ENCODE peak calls at places on chromosomes 12 and 14, in six cellular contexts. I, W, V, B, P and U are unnamed samples.

GRCh38 chr14:93536945-93537344 is 106.2 kb downstream of the UNC79 start:
- DNase-seq in I (peak; percentile 43), W (peak; percentile 68), V (peak; percentile 85), B (peak; percentile 36), P (no peak), U (no peak)

GRCh38 chr12:124557518-124558223 is 9.7 kb downstream of the NCOR2 start:
- DNase-seq in I (peak; percentile 86), W (no peak), V (peak; percentile 68), B (no peak), P (no peak), U (no peak)

GRCh38 chr12:6461401-6462233 is 8.9 kb downstream of the VAMP1 start:
- DNase-seq in I (no peak), W (no peak), V (no peak), B (no peak), P (no peak), U (peak; percentile 87)

GRCh38 chr12:49869816-49870500 is 27.1 kb upstream of the BCDIN3D start:
- DNase-seq in I (no peak), W (no peak), V (no peak), B (no peak), P (no peak), U (no peak)

GRCh38 chr14:72892879-72893635 is 844 bp downstream of the DPF3 start:
- DNase-seq in I (peak; percentile 73), W (peak; percentile 63), V (peak; percentile 66), B (peak; percentile 38), P (no peak), U (peak; percentile 15)

GRCh38 chr14:96255501-96256366 is at the start of gene BDKRB1:
- DNase-seq in I (no peak), W (no peak), V (no peak), B (peak; percentile 29), P (peak; percentile 59), U (no peak)

GRCh38 chr12:6416596-6416995 is 28.2 kb upstream of the CD27 start:
- DNase-seq in I (no peak), W (no peak), V (no peak), B (no peak), P (no peak), U (no peak)

GRCh38 chr14:96287856-96288255 is 31.8 kb downstream of the BDKRB1 start:
- DNase-seq in I (no peak), W (no peak), V (no peak), B (no peak), P (no peak), U (no peak)

GRCh38 chr12:57620936-57621496 is 9.8 kb downstream of the ARHGEF25 start:
- DNase-seq in I (peak; percentile 59), W (peak; percentile 56), V (peak; percentile 62), B (no peak), P (no peak), U (no peak)

GRCh38 chr12:72246370-72246769 is 25.8 kb upstream of the TRHDE start:
- DNase-seq in I (no peak), W (no peak), V (no peak), B (no peak), P (no peak), U (no peak)

GRCh38 chr12:123912415-123913385 is 59.9 kb downstream of the CCDC92 start:
- DNase-seq in I (peak; percentile 44), W (peak; percentile 28), V (no peak), B (no peak), P (no peak), U (no peak)

GRCh38 chr14:24866067-24866466 is 183.9 kb downstream of the STXBP6 start:
- DNase-seq in I (no peak), W (no peak), V (no peak), B (no peak), P (no peak), U (no peak)

GRCh38 chr14:103530390-103530789 is 1.4 kb downstream of the TRMT61A start:
- DNase-seq in I (no peak), W (peak; percentile 89), V (peak; percentile 79), B (peak; percentile 32), P (no peak), U (no peak)

GRCh38 chr12:89225808-89226368 is 126.4 kb downstream of the DUSP6 start:
- DNase-seq in I (no peak), W (peak; percentile 12), V (peak; percentile 83), B (peak; percentile 99), P (peak; percentile 98), U (no peak)

GRCh38 chr14:61925043-61925442 is 162.8 kb downstream of the SNAPC1 start:
- DNase-seq in I (no peak), W (peak; percentile 56), V (peak; percentile 74), B (peak; percentile 74), P (no peak), U (no peak)

GRCh38 chr14:104874571-104875411 is 9.7 kb downstream of the CEP170B start:
- DNase-seq in I (no peak), W (no peak), V (no peak), B (no peak), P (no peak), U (no peak)

GRCh38 chr14:77859934-77860570 is 60.1 kb downstream of the ADCK1 start:
- DNase-seq in I (no peak), W (no peak), V (no peak), B (no peak), P (no peak), U (no peak)

GRCh38 chr14:64507376-64508156 is 3.0 kb downstream of the ZBTB1 start:
- DNase-seq in I (no peak), W (no peak), V (no peak), B (peak; percentile 75), P (peak; percentile 67), U (no peak)
- H3K4me1 ChIP-seq in I (peaks cover 27% of the 10 kb centered on the region), W (peaks cover 24% of the 10 kb centered on the region), V (peaks cover 52% of the 10 kb centered on the region), B (peaks cover 38% of the 10 kb centered on the region), P (peaks cover 49% of the 10 kb centered on the region), U (peaks cover 22% of the 10 kb centered on the region)

GRCh38 chr12:94750891-94751290 is 100.5 kb upstream of the TMCC3 start:
- DNase-seq in I (no peak), W (no peak), V (no peak), B (no peak), P (no peak), U (no peak)

GRCh38 chr12:94748726-94749421 is 98.5 kb upstream of the TMCC3 start:
- DNase-seq in I (no peak), W (no peak), V (no peak), B (no peak), P (no peak), U (no peak)

GRCh38 chr12:94749890-94750289 is 99.5 kb upstream of the TMCC3 start:
- DNase-seq in I (no peak), W (no peak), V (no peak), B (no peak), P (no peak), U (no peak)

GRCh38 chr12:94754653-94755052 is 104.3 kb upstream of the TMCC3 start:
- DNase-seq in I (no peak), W (no peak), V (no peak), B (peak; percentile 24), P (no peak), U (no peak)

GRCh38 chr12:94753071-94753779 is 102.9 kb upstream of the TMCC3 start:
- DNase-seq in I (no peak), W (peak; percentile 57), V (peak; percentile 26), B (no peak), P (no peak), U (no peak)
- TF ChIP-seq CTCF in I (no peak), W (peak; percentile 54), V (peak; percentile 30), B (peak; percentile 15), P (no peak), U (no peak)

DNA sequence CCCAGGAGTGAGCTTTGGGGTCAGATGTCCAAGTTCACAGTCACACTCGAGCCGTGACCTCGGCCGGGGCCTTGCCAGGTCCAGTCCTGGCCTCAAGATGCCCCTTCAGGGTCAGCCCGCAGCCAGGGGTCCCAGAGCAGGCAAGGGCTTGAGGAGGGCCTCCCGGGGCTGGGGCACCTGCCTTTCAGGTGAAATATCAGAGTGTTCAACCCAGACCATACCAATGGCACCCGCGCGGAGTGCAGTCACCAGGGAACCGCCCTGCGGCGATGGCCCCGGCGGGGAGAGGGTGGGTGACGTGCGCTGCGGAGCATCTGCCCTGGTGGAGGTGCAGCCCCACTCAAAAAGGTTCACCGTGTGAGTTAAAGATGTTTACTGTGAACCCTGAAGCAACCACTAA is 16.9 kb downstream of the LRCOL1 start:
- DNase-seq in I (peak; percentile 75), W (no peak), V (no peak), B (no peak), P (no peak), U (no peak)
- H3F3A ChIP-seq in I (peaks cover 17% of the 10 kb centered on the region), W (peaks cover 9% of the 10 kb centered on the region), V (peaks cover 11% of the 10 kb centered on the region), B (no peaks in the 10 kb centered on the region), P (peaks cover 8% of the 10 kb centered on the region), U (no peaks in the 10 kb centered on the region)

GRCh38 chr14:20627337-20628032 is 14.0 kb downstream of the OR6S1 start:
- DNase-seq in I (no peak), W (no peak), V (no peak), B (peak; percentile 46), P (no peak), U (no peak)
- H3K4me1 ChIP-seq in I (no peaks in the 10 kb centered on the region), W (peaks cover 15% of the 10 kb centered on the region), V (peaks cover 22% of the 10 kb centered on the region), B (peaks cover 21% of the 10 kb centered on the region), P (no peaks in the 10 kb centered on the region), U (no peaks in the 10 kb centered on the region)

DNA sequence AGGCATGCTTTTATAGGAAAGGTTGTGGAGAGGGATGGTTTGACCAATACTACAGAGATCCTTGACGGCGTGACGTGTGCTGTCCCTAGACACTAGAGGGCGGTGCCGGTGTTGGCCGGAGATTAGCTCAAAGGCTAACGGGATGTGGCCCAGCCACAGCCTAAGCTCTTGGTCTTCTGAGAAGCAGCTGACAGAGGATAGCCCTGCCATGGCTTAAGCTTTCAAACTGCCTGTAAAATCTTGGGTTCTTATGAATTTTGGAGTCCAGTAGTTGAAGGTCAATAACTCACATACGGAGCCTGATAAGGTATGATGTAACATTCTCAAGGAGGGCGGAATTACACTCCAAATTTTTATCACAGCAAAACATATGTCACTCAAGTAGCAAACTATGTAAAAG is 515.7 kb upstream of the ATXN7L3B start:
- DNase-seq in I (peak; percentile 36), W (peak; percentile 92), V (peak; percentile 91), B (peak; percentile 84), P (peak; percentile 45), U (peak; percentile 65)
- TF ChIP-seq CTCF in I (peak; percentile 71), W (peak; percentile 79), V (peak; percentile 71), B (peak; percentile 92), P (peak; percentile 73), U (peak; percentile 75)